ENCODE peak calls at places on chromosome 21, in four cellular contexts. C, B, I and D are unnamed samples.

GRCh38 chr21:39657091-39657689 is 44.5 kb downstream of the B3GALT5 start:
- DNase-seq in C (no peak), B (no peak), I (no peak), D (no peak)

GRCh38 chr21:39483917-39484316 is 32.1 kb downstream of the SH3BGR start:
- DNase-seq in C (no peak), B (no peak), I (no peak), D (peak)

GRCh38 chr21:28442624-28443023 is 550.1 kb downstream of the LTN1 start:
- DNase-seq in C (no peak), B (no peak), I (no peak), D (peak)

GRCh38 chr21:24861471-24861870 is 745.8 kb downstream of the MRPL39 start:
- DNase-seq in C (no peak), B (no peak), I (no peak), D (no peak)

GRCh38 chr21:42145569-42146250 is 73.2 kb upstream of the ABCG1 start:
- DNase-seq in C (peak), B (peak), I (peak), D (peak)

GRCh38 chr21:41952568-41953248 is 1.1 kb downstream of the C2CD2 start:
- DNase-seq in C (no peak), B (peak), I (no peak), D (peak)

GRCh38 chr21:31514598-31514997 is 144.9 kb upstream of the SOD1 start:
- DNase-seq in C (peak), B (peak), I (peak), D (no peak)

GRCh38 chr21:42570841-42571387 is 57.3 kb downstream of the SLC37A1 start:
- DNase-seq in C (no peak), B (peak), I (no peak), D (no peak)

GRCh38 chr21:21177353-21177986 is 179.3 kb downstream of the NCAM2 start:
- DNase-seq in C (no peak), B (no peak), I (no peak), D (no peak)

GRCh38 chr21:17798796-17799195 is 20.4 kb downstream of the C21orf91 start:
- DNase-seq in C (no peak), B (no peak), I (no peak), D (no peak)

GRCh38 chr21:39612233-39613028 is at the start of gene B3GALT5:
- DNase-seq in C (peak), B (peak), I (peak), D (no peak)

GRCh38 chr21:39634507-39634906 is 21.8 kb downstream of the B3GALT5 start:
- DNase-seq in C (no peak), B (no peak), I (no peak), D (no peak)

GRCh38 chr21:28215214-28215954 is 777.3 kb downstream of the LTN1 start:
- DNase-seq in C (no peak), B (no peak), I (no peak), D (peak)

GRCh38 chr21:24844672-24845071 is 762.6 kb downstream of the MRPL39 start:
- DNase-seq in C (no peak), B (no peak), I (no peak), D (peak)

GRCh38 chr21:41641821-41642368 is 125.0 kb downstream of the RIPK4 start:
- DNase-seq in C (no peak), B (peak), I (no peak), D (peak)

GRCh38 chr21:46661211-46661625 is 25.7 kb downstream of the PRMT2 start:
- DNase-seq in C (peak), B (peak), I (peak), D (peak)

GRCh38 chr21:42125571-42126544 is 54.7 kb downstream of the UMODL1 start:
- DNase-seq in C (peak), B (peak), I (no peak), D (peak)

GRCh38 chr21:29295066-29295650 is 3.6 kb upstream of the BACH1 start:
- DNase-seq in C (no peak), B (no peak), I (no peak), D (no peak)

GRCh38 chr21:46151261-46151988 is 4.0 kb downstream of the FTCD start:
- DNase-seq in C (peak), B (no peak), I (no peak), D (no peak)

GRCh38 chr21:46667735-46668380 is 32.4 kb downstream of the PRMT2 start:
- DNase-seq in C (peak), B (peak), I (peak), D (peak)

GRCh38 chr21:42155045-42155855 is 63.7 kb upstream of the ABCG1 start:
- DNase-seq in C (peak), B (no peak), I (no peak), D (no peak)

GRCh38 chr21:14751602-14752001 is 205.5 kb upstream of the SAMSN1 start:
- DNase-seq in C (no peak), B (no peak), I (no peak), D (no peak)

GRCh38 chr21:17128132-17128531 is 384.7 kb upstream of the CXADR start:
- DNase-seq in C (no peak), B (peak), I (no peak), D (no peak)

GRCh38 chr21:28959367-28960099 is 33.1 kb downstream of the LTN1 start:
- DNase-seq in C (no peak), B (no peak), I (no peak), D (peak)

GRCh38 chr21:40254540-40255455 is 387.6 kb downstream of the PCP4 start:
- DNase-seq in C (no peak), B (no peak), I (no peak), D (no peak)

GRCh38 chr21:29072873-29073221 is 601 bp downstream of the CCT8 start:
- DNase-seq in C (no peak), B (peak), I (no peak), D (peak)

GRCh38 chr21:41481191-41481590 is 26.8 kb downstream of the TMPRSS2 start:
- DNase-seq in C (no peak), B (no peak), I (no peak), D (peak)

GRCh38 chr21:46253610-46254124 is 25.1 kb upstream of the LSS start:
- DNase-seq in C (no peak), B (peak), I (no peak), D (peak)

GRCh38 chr21:29477941-29478340 is 179.2 kb downstream of the BACH1 start:
- DNase-seq in C (no peak), B (no peak), I (no peak), D (peak)

GRCh38 chr21:42337830-42338729 is 12.7 kb downstream of the TFF2 start:
- DNase-seq in C (peak), B (peak), I (peak), D (peak)

GRCh38 chr21:15295875-15296274 is 231.1 kb upstream of the NRIP1 start:
- DNase-seq in C (no peak), B (no peak), I (no peak), D (no peak)

GRCh38 chr21:28375708-28376385 is 616.8 kb downstream of the LTN1 start:
- DNase-seq in C (no peak), B (no peak), I (no peak), D (peak)

GRCh38 chr21:19522384-19522783 is 1118.8 kb upstream of the TMPRSS15 start:
- DNase-seq in C (no peak), B (no peak), I (no peak), D (no peak)

GRCh38 chr21:43937898-43938309 is 72.9 kb downstream of the AGPAT3 start:
- DNase-seq in C (no peak), B (no peak), I (no peak), D (no peak)

GRCh38 chr21:43935711-43936110 is 70.7 kb downstream of the AGPAT3 start:
- DNase-seq in C (no peak), B (no peak), I (no peak), D (no peak)

GRCh38 chr21:43936186-43936967 is 71.4 kb downstream of the AGPAT3 start:
- DNase-seq in C (no peak), B (no peak), I (no peak), D (no peak)

GRCh38 chr21:43938751-43939442 is 73.2 kb upstream of the TRAPPC10 start:
- DNase-seq in C (peak), B (peak), I (peak), D (peak)

DNA sequence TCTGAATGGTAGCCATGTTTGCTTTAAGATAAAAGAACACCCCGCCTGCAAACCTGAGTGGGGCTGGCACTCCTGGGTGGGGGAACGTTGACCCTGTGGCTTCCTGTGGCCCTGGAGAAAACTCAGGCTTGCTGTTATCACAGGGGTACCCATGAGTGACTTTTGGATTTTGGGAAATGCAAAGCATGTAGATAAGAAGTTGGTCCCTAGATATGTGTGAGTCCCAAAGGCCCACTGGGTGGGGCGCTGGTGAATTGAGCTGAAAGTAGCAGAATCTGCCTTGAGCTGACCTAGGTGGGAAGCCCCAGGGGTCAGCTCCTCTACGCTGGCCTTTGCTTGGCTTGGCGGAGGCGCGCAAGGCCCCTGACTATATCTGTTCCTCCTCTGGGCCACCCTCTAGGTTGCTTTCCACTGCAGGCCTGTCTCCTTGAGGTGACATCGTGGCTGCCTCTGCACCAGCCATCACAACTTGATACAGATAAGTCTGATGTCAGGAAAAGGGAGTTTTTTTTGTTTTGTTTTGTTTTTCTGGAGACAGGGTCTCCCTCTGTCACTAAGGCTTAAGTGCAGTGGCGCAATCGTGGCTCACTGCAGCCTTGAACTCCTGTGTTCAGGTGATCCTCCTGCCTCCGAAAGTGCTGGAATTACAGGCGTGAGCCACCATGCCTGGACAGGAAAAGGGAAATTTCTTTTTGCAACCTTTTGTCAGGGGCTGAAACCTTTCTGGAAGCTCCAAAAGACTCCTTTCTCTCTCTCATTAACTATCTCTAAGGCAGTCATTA is 72.2 kb downstream of the AGPAT3 start:
- DNase-seq in C (no peak), B (no peak), I (no peak), D (no peak)
- H3K27ac ChIP-seq in C (no peak), B (no peak), I (no peak), D (no peak)

DNA sequence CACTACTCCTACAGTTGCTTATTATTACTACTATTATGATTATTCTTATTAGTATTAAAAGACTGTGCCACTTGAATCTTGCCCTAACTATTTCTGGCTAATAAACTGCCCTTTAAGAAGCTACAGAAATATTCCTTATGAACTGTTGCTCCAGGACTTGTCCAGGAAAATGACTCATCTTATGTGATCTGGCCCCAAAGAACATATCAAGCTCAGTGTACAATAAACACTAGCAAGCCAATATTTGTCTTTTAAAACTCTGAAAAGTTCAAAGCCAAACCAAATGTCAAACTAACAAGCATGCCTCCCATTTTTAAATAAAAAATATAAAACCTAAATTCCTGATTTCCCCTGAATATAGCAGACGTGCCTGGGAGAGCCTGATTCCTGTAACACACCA is 88.7 kb upstream of the SIM2 start:
- DNase-seq in C (no peak), B (no peak), I (no peak), D (peak)
- H3K56ac ChIP-seq in C (no peak), B (no peak), I (no peak), D (no peak)

GRCh38 chr21:44589094-44589493 is 3.2 kb downstream of the KRTAP10-6 start:
- DNase-seq in C (no peak), B (no peak), I (no peak), D (no peak)

GRCh38 chr21:44592446-44593365 is at the start of gene KRTAP10-6:
- DNase-seq in C (peak), B (no peak), I (peak), D (no peak)

GRCh38 chr21:44590311-44590721 is 2.0 kb downstream of the KRTAP10-6 start:
- DNase-seq in C (no peak), B (no peak), I (peak), D (no peak)

GRCh38 chr21:44585892-44586291 is 5.5 kb upstream of the KRTAP10-5 start:
- DNase-seq in C (no peak), B (no peak), I (no peak), D (no peak)

GRCh38 chr21:44589586-44590305 is 2.6 kb downstream of the KRTAP10-6 start:
- DNase-seq in C (no peak), B (no peak), I (peak), D (no peak)
- H2BK5ac ChIP-seq in C (no peak), B (no peak), I (no peak), D (no peak)

GRCh38 chr21:33685613-33686197 is 43.4 kb downstream of the ITSN1 start:
- DNase-seq in C (no peak), B (peak), I (no peak), D (peak)

GRCh38 chr21:33686386-33686785 is 44.1 kb downstream of the ITSN1 start:
- DNase-seq in C (no peak), B (no peak), I (no peak), D (no peak)

GRCh38 chr21:33684923-33685560 is 42.7 kb downstream of the ITSN1 start:
- DNase-seq in C (no peak), B (peak), I (no peak), D (peak)

GRCh38 chr21:33688343-33688742 is 46.0 kb downstream of the ITSN1 start:
- DNase-seq in C (no peak), B (no peak), I (no peak), D (no peak)

DNA sequence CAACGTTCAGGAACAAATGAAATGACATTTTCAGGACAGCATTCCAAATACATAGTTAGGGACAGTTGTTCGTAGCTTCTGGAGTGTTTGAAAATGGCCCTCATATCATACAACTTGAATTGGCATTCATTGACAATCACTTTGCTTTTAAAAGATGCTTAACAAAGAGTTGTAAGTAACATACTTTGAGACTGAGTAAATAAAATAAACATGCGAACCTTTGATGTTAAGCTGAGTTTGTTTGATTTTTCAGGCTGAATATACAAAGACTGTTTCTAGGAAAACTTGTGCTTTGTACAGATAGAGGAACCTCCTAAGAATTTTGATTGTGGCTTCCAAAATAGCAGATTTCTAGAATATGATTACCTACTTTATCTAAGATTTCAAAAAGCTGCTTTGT is 45.3 kb downstream of the ITSN1 start:
- DNase-seq in C (no peak), B (no peak), I (no peak), D (peak)
- H3K27ac ChIP-seq in C (no peak), B (no peak), I (no peak), D (no peak)

GRCh38 chr21:35467536-35467935 is 418.4 kb upstream of the RUNX1 start:
- DNase-seq in C (no peak), B (no peak), I (no peak), D (peak)
- H3K56ac ChIP-seq in C (no peak), B (no peak), I (no peak), D (no peak)

DNA sequence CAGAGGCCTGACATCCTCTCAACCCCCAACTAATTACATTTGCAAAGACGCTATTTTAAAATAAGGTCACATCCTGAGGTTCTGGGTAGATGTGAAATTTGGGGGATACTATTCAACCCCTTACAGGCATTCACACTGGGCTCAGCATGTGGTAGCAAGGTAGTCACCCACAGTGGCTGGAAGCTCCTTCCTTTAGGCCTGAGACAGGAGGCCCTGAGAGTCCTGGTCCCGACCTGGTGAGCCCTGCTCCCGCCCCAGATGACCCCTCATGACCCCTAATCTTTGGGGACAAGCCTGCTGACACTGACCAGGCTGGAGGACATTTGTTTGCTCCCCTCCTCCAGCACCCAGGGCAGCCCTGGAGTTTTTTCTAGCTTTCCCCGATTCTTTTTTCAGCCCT is 225.9 kb downstream of the DYRK1A start:
- DNase-seq in C (peak), B (peak), I (peak), D (no peak)
- H2BK5ac ChIP-seq in C (peak), B (peak), I (peak), D (no peak)

DNA sequence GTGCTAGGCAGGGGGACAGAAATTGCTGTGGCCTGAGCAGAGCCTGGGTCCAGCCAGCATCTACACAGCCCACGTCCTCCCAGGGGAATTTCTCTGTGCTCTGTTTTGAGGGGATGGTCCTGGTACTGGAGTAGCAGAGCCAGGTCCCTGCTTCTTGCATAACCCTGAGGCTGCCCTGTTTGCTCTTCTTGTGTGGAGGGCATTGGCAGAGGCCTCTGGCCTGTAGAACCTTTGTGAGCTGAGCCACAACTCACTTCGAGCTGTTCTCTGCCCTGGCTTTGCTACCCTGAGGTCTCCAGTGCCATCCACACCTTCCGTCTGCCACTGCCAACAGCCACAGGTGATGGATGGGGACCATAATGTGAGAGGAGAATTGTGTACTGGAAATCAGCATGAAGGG is 101.9 kb downstream of the KCNJ15 start:
- DNase-seq in C (no peak), B (no peak), I (no peak), D (no peak)
- H3K27ac ChIP-seq in C (no peak), B (no peak), I (no peak), D (no peak)

DNA sequence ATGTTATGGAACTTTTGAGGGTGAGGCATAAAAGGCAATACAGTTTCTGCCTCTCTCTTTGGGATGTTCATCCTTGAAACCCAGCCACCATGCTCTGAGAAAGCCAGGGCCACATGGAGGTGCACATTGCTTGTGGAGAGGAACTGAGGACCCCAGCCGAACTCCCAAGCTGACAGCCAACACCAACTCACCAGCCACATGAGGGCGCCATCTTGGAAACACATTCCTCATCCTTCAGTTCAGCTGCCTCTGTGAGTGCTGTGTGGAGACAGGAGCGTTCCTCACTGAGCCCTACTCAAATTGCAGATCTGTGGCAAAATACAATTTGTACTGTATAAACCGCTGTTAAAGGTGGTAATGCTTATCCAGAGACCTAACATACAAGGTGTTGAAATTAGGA is 137.5 kb downstream of the GABPA start:
- DNase-seq in C (peak), B (peak), I (peak), D (no peak)
- H3K56ac ChIP-seq in C (no peak), B (no peak), I (no peak), D (no peak)